ENCODE peak calls at places on chromosomes 11 and 22, in nine cellular contexts. C is fibroblast of lung, B is pancreas, U is astrocyte of the cerebellum, F is thoracic aorta, G is uterus, K is AG04449, D is hepatocyte, S is nephron progenitor cell. A is an unnamed sample.

GRCh38 chr22:49295851-49296560 is 531.7 kb downstream of the BRD1 start:
- DNase-seq in B (no peak), F (no peak), U (no peak), G (no peak), D (no peak), K (no peak), S (no peak), C (no peak), A (no peak)

GRCh38 chr22:46561435-46561905 is 24.1 kb upstream of the CELSR1 start:
- DNase-seq in U (no peak), D (no peak), C (no peak), K (no peak), S (no peak), B (no peak), F (no peak), G (no peak), A (no peak)

GRCh38 chr22:26362471-26362870 is 66.6 kb upstream of the ASPHD2 start:
- DNase-seq in G (no peak), U (no peak), S (no peak), D (no peak), B (no peak), K (peak; percentile 34), C (no peak), F (no peak), A (peak; percentile 71)

GRCh38 chr11:118277312-118277711 is 13.2 kb upstream of the MPZL2 start:
- DNase-seq in S (no peak), B (no peak), C (no peak), D (no peak), G (peak; percentile 22), F (no peak), U (no peak), K (no peak), A (peak; percentile 30)

GRCh38 chr11:64652586-64653387 is 61.8 kb downstream of the SLC22A12 start:
- DNase-seq in C (peak; percentile 64), G (peak; percentile 84), S (peak; percentile 94), B (peak; percentile 87), D (peak; percentile 89), U (peak; percentile 38), K (no peak), F (peak; percentile 54), A (peak; percentile 54)

GRCh38 chr11:70833554-70833953 is 418.8 kb downstream of the SHANK2 start:
- DNase-seq in D (no peak), C (no peak), B (no peak), G (no peak), F (no peak), K (no peak), U (no peak), S (no peak), A (no peak)

GRCh38 chr22:47200273-47201051 is 438.0 kb downstream of the TBC1D22A start:
- DNase-seq in S (no peak), K (no peak), G (no peak), U (no peak), F (no peak), D (no peak), B (peak; percentile 69), C (peak; percentile 66), A (no peak)

GRCh38 chr11:46508360-46508759 is 85.5 kb downstream of the AMBRA1 start:
- DNase-seq in G (no peak), U (no peak), C (no peak), B (no peak), F (no peak), K (no peak), S (no peak), D (no peak), A (no peak)

GRCh38 chr11:65390099-65390941 is 3.9 kb downstream of the FRMD8 start:
- DNase-seq in G (no peak), K (no peak), B (peak; percentile 77), S (no peak), U (no peak), F (no peak), C (no peak), D (no peak), A (no peak)

GRCh38 chr11:304915-305833 is 2.4 kb upstream of the IFITM2 start:
- DNase-seq in U (peak; percentile 76), K (peak; percentile 44), F (no peak), G (peak; percentile 88), C (peak; percentile 88), S (peak; percentile 54), D (peak; percentile 87), B (peak; percentile 33), A (peak; percentile 63)

GRCh38 chr11:117822031-117822521 is 2.5 kb downstream of the FXYD2 start:
- DNase-seq in S (peak; percentile 62), F (no peak), C (no peak), B (no peak), G (no peak), U (no peak), D (peak; percentile 62), K (no peak), A (no peak)

GRCh38 chr11:86421976-86422770 is 47.5 kb downstream of the CCDC81 start:
- DNase-seq in B (no peak), D (no peak), U (no peak), K (no peak), S (no peak), C (no peak), F (no peak), G (no peak), A (no peak)

GRCh38 chr11:36719708-36720107 is 121.7 kb upstream of the RAG2 start:
- DNase-seq in F (no peak), D (no peak), G (no peak), K (no peak), C (no peak), S (no peak), U (no peak), B (no peak), A (no peak)

GRCh38 chr11:123318623-123319022 is 111.4 kb upstream of the GRAMD1B start:
- DNase-seq in S (no peak), F (no peak), U (no peak), B (no peak), G (no peak), D (no peak), C (no peak), K (no peak), A (no peak)

GRCh38 chr11:91366816-91367215 is 857.8 kb upstream of the FAT3 start:
- DNase-seq in K (no peak), C (no peak), B (no peak), F (no peak), D (no peak), S (no peak), G (no peak), U (no peak), A (no peak)

GRCh38 chr11:76493626-76494539 is 49.1 kb downstream of the EMSY start:
- DNase-seq in U (no peak), G (no peak), F (no peak), B (no peak), K (no peak), C (no peak), D (no peak), S (no peak), A (no peak)

GRCh38 chr11:111602865-111603632 is 800 bp downstream of the SIK2 start:
- DNase-seq in D (peak; percentile 24), G (peak; percentile 23), B (no peak), S (no peak), F (no peak), C (peak; percentile 50), U (no peak), K (no peak), A (peak; percentile 19)

DNA sequence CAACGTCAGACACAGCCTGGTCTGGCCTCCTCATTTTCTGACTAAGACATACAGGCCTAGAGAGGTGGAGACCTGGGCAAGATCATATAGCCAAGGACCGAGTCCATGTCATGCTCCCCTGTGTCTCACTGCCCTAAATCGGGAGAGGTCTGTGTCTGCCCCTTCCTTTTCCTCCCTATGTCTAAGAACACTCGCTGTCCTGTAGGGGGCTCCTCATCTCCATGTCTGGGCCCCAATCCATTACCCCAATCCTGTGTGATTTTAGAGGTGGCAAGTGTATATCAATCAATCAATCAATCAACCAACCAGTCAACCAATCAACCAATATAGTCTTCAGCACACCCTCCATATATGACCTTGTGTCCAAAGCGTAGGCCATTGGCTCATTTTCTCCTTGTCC is 125.7 kb downstream of the KIRREL3 start:
- DNase-seq in B (no peak), S (no peak), C (no peak), U (no peak), D (no peak), G (no peak), K (no peak), F (no peak), A (no peak)
- TF ChIP-seq CTCF in B (no peak), S (no peak), C (no peak), U (peak; percentile 8), D (no peak), G (no peak), K (no peak), F (no peak), A (peak; percentile 52)

DNA sequence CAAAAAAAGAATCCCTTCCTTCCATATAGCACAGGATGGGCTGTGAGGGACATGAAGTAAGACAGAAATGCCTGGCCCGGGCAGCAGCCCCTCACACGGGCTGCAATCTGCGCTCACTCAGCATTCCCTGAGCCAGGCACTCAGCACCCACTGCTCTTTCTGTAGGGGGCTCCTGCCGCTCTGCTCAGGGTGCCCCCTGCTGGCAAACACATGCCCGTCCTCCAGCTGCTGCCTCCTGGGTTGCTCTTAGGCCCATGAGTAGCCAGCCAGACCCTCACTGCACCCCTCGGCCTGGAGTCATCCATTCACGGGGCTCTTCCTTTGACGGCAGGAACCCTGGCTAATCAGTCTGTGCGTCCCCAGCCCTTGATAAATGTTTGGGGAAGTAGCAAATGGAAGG is 6.9 kb downstream of the MCAT start:
- DNase-seq in K (no peak), F (no peak), D (peak; percentile 60), U (no peak), C (peak; percentile 29), G (no peak), B (no peak), S (peak; percentile 67), A (no peak)
- TF ChIP-seq CTCF in K (peak; percentile 54), F (peak; percentile 33), D (peak; percentile 60), U (peak; percentile 72), C (peak; percentile 72), G (no peak), B (peak; percentile 24), S (peak; percentile 61), A (peak; percentile 83)

DNA sequence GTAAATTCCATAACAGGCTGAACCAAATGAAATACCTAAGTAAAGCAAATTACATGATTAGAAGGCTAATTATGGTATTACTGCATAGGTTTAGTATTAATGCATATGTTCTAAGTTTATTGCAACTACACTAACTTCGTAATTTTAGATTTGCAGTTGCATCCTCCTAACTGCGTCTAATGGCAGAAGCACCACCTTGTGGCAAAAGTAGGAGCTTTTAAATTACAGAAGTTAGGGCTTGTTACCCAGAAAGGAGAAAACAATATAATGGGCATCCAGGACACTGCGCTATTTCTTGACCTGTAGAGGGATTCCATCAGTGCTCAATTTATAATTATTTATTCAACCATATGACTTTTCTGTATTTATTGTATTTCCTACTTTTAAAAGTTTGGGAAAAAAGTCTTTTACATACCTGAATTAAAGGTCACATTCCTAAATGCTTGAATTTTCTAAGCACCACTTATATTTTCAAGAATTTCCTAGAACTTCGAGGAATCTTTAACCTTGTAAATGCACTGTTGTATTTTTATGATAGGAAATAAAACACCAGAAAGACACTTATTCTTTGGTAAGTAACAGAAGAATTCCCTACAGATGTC is 16.3 kb upstream of the GPR83 start:
- DNase-seq in F (no peak), G (no peak), U (peak; percentile 33), B (no peak), C (peak; percentile 69), S (no peak), K (peak; percentile 14), D (peak; percentile 44), A (peak; percentile 46)
- TF ChIP-seq CTCF in F (peak; percentile 47), G (peak; percentile 54), U (peak; percentile 66), B (peak; percentile 7), C (peak; percentile 68), S (peak; percentile 42), K (peak; percentile 51), D (peak; percentile 73), A (peak; percentile 82)

GRCh38 chr11:2813141-2813908 is 72.2 kb downstream of the CDKN1C start:
- DNase-seq in C (peak; percentile 81), U (no peak), S (no peak), F (no peak), G (no peak), D (peak; percentile 51), B (peak; percentile 36), K (peak; percentile 24), A (no peak)
- TF ChIP-seq CTCF in C (no peak), U (no peak), S (no peak), F (no peak), G (no peak), D (no peak), B (no peak), K (no peak), A (no peak)